ENCODE peak calls at places on chromosomes 7 and 10, in seven cellular contexts. S is stimulated activated CD8-positive, alpha-beta memory T cell treated with anti-CD3 and anti-CD28 coated beads, Interleukin-12 subunit alpha, Interleukin-12 subunit beta, amount 100 ng/mL, for 1 hour; P is T-helper 9 cell; F is anterior cingulate cortex; M is tibial artery; B is central memory CD4-positive, alpha-beta T cell; T is HT1080. R is an unnamed sample.

GRCh38 chr10:112360308-112361270 is 13.3 kb upstream of the ACSL5 start:
- DNase-seq in S (no peak), P (no peak), F (no peak), M (no peak), B (no peak), T (peak; percentile 46), R (no peak)

GRCh38 chr7:33243319-33243881 is 114.0 kb downstream of the BBS9 start:
- DNase-seq in S (no peak), P (no peak), F (no peak), M (no peak), B (no peak), T (peak; percentile 14), R (peak; percentile 17)

GRCh38 chr10:101322266-101323151 is 31.5 kb upstream of the BTRC start:
- DNase-seq in S (no peak), P (no peak), F (no peak), M (no peak), B (no peak), T (no peak), R (no peak)

GRCh38 chr10:132143162-132143561 is 43.6 kb upstream of the DPYSL4 start:
- DNase-seq in S (no peak), P (no peak), F (no peak), M (peak; percentile 17), B (no peak), T (no peak), R (no peak)

GRCh38 chr7:95577137-95577536 is 19.2 kb downstream of the PDK4 start:
- DNase-seq in S (no peak), P (no peak), F (no peak), M (no peak), B (no peak), T (peak; percentile 24), R (no peak)

GRCh38 chr7:82443801-82444219 is 233 bp upstream of the CACNA2D1 start:
- DNase-seq in S (no peak), P (no peak), F (peak; percentile 86), M (peak; percentile 94), B (no peak), T (peak; percentile 71), R (no peak)

GRCh38 chr10:129784286-129784685 is 179.8 kb downstream of the EBF3 start:
- DNase-seq in S (no peak), P (no peak), F (no peak), M (peak; percentile 21), B (no peak), T (no peak), R (no peak)

GRCh38 chr10:104260775-104261115 is 6.1 kb downstream of the GSTO1 start:
- DNase-seq in S (no peak), P (no peak), F (no peak), M (no peak), B (no peak), T (peak; percentile 79), R (no peak)

GRCh38 chr10:49571419-49571818 is 32.5 kb upstream of the ERCC6 start:
- DNase-seq in S (no peak), P (no peak), F (no peak), M (no peak), B (no peak), T (peak; percentile 35), R (no peak)

GRCh38 chr7:36151921-36152755 is 916 bp upstream of the EEPD1 start:
- DNase-seq in S (no peak), P (no peak), F (no peak), M (no peak), B (no peak), T (no peak), R (no peak)

GRCh38 chr7:43141091-43141490 is 28.6 kb downstream of the HECW1 start:
- DNase-seq in S (no peak), P (no peak), F (no peak), M (no peak), B (no peak), T (no peak), R (peak; percentile 14)

GRCh38 chr10:79070611-79071534 is 2.1 kb downstream of the ZMIZ1 start:
- DNase-seq in S (no peak), P (no peak), F (peak; percentile 90), M (peak; percentile 99), B (no peak), T (peak; percentile 61), R (no peak)

GRCh38 chr7:48025630-48026029 is 3.3 kb downstream of the SUN3 start:
- DNase-seq in S (no peak), P (no peak), F (no peak), M (no peak), B (no peak), T (no peak), R (no peak)

GRCh38 chr7:98097042-98097645 is 9.5 kb upstream of the LMTK2 start:
- DNase-seq in S (no peak), P (no peak), F (no peak), M (no peak), B (no peak), T (no peak), R (no peak)

GRCh38 chr7:116592445-116592844 is 67.6 kb downstream of the CAV1 start:
- DNase-seq in S (no peak), P (no peak), F (no peak), M (no peak), B (no peak), T (no peak), R (no peak)

GRCh38 chr10:30029890-30030261 is 29.5 kb downstream of the JCAD start:
- DNase-seq in S (no peak), P (no peak), F (no peak), M (no peak), B (no peak), T (no peak), R (no peak)

GRCh38 chr7:55055479-55055878 is 36.7 kb downstream of the EGFR start:
- DNase-seq in S (no peak), P (no peak), F (no peak), M (no peak), B (no peak), T (peak; percentile 60), R (no peak)

GRCh38 chr7:151076863-151077704 is 3.5 kb downstream of the FASTK start:
- DNase-seq in S (no peak), P (no peak), F (no peak), M (no peak), B (no peak), T (no peak), R (no peak)

GRCh38 chr7:5420108-5420840 is 3.4 kb downstream of the TNRC18 start:
- DNase-seq in S (no peak), P (no peak), F (peak; percentile 49), M (peak; percentile 75), B (no peak), T (no peak), R (no peak)

GRCh38 chr10:11610151-11610854 is 1.1 kb downstream of the USP6NL start:
- DNase-seq in S (no peak), P (no peak), F (no peak), M (no peak), B (no peak), T (peak; percentile 11), R (no peak)

GRCh38 chr10:92689663-92690210 is at the start of gene HHEX:
- DNase-seq in S (no peak), P (peak; percentile 22), F (no peak), M (no peak), B (peak; percentile 24), T (peak; percentile 41), R (no peak)

GRCh38 chr10:92238586-92239098 is 52.2 kb downstream of the CPEB3 start:
- DNase-seq in S (no peak), P (no peak), F (peak; percentile 9), M (no peak), B (no peak), T (no peak), R (no peak)

GRCh38 chr7:51067757-51068156 is 248.9 kb downstream of the COBL start:
- DNase-seq in S (peak; percentile 9), P (peak; percentile 10), F (peak; percentile 50), M (no peak), B (peak; percentile 3), T (peak; percentile 41), R (peak; percentile 62)

GRCh38 chr10:62924344-62924748 is 108.2 kb upstream of the EGR2 start:
- DNase-seq in S (no peak), P (no peak), F (no peak), M (no peak), B (no peak), T (no peak), R (no peak)

GRCh38 chr10:93384006-93384405 is 98.1 kb downstream of the MYOF start:
- DNase-seq in S (no peak), P (no peak), F (no peak), M (no peak), B (no peak), T (peak; percentile 97), R (no peak)

GRCh38 chr10:112229901-112230300 is 46.3 kb upstream of the GPAM start:
- DNase-seq in S (no peak), P (no peak), F (no peak), M (no peak), B (no peak), T (peak; percentile 15), R (no peak)

GRCh38 chr10:112059220-112059619 is 124.3 kb downstream of the GPAM start:
- DNase-seq in S (no peak), P (no peak), F (no peak), M (no peak), B (no peak), T (no peak), R (no peak)

GRCh38 chr7:2166625-2167280 is 66.0 kb downstream of the MAD1L1 start:
- DNase-seq in S (no peak), P (no peak), F (peak; percentile 78), M (no peak), B (no peak), T (no peak), R (no peak)

GRCh38 chr7:48154792-48155413 is 16.4 kb upstream of the ABCA13 start:
- DNase-seq in S (no peak), P (peak; percentile 27), F (no peak), M (no peak), B (peak; percentile 24), T (peak; percentile 25), R (peak; percentile 19)

GRCh38 chr7:69845721-69846495 is 247.6 kb downstream of the AUTS2 start:
- DNase-seq in S (no peak), P (no peak), F (no peak), M (no peak), B (no peak), T (no peak), R (no peak)

GRCh38 chr7:13414661-13415105 is 574.8 kb downstream of the ETV1 start:
- DNase-seq in S (no peak), P (no peak), F (no peak), M (no peak), B (no peak), T (peak; percentile 37), R (no peak)

GRCh38 chr10:95467162-95467599 is 94.0 kb downstream of the SORBS1 start:
- DNase-seq in S (no peak), P (no peak), F (no peak), M (peak; percentile 81), B (no peak), T (no peak), R (peak; percentile 11)